ENCODE peak calls at places on chromosome 5, in six cellular contexts. J, A, Q, P, E and W are unnamed samples.

GRCh38 chr5:175347027-175347426 is 97.0 kb downstream of the DRD1 start:
- DNase-seq in E (no peak), Q (no peak), P (no peak), J (no peak), A (peak), W (no peak)

GRCh38 chr5:12392246-12392645 is 488.0 kb upstream of the CTNND2 start:
- DNase-seq in A (no peak), J (no peak), Q (no peak), P (no peak), E (no peak), W (no peak)

GRCh38 chr5:78509145-78509865 is 139.3 kb downstream of the LHFPL2 start:
- DNase-seq in P (no peak), J (no peak), E (no peak), Q (no peak), A (no peak), W (no peak)

GRCh38 chr5:74286734-74287705 is 353.5 kb downstream of the ENC1 start:
- DNase-seq in E (no peak), P (no peak), Q (no peak), A (no peak), J (no peak), W (no peak)

GRCh38 chr5:50966986-50967385 is 300.5 kb downstream of the PARP8 start:
- DNase-seq in A (no peak), E (peak), J (no peak), P (peak), Q (no peak), W (no peak)

GRCh38 chr5:179345429-179346321 is at the start of gene ADAMTS2:
- DNase-seq in A (peak), P (peak), J (peak), E (peak), Q (peak), W (peak)

GRCh38 chr5:164013077-164013670 is 507.8 kb downstream of the MAT2B start:
- DNase-seq in P (peak), J (peak), A (peak), E (peak), Q (peak), W (peak)

GRCh38 chr5:67215592-67216471 is 19.2 kb upstream of the CD180 start:
- DNase-seq in Q (no peak), E (no peak), P (peak), A (peak), J (peak), W (no peak)

GRCh38 chr5:132363431-132364112 is 5.9 kb upstream of the SLC22A5 start:
- DNase-seq in P (peak), A (peak), E (no peak), Q (no peak), J (no peak), W (no peak)

GRCh38 chr5:114325552-114325951 is 36.3 kb upstream of the KCNN2 start:
- DNase-seq in Q (no peak), A (peak), P (peak), E (no peak), J (peak), W (no peak)

GRCh38 chr5:100517301-100517974 is 17.7 kb upstream of the FAM174A start:
- DNase-seq in Q (peak), E (no peak), J (peak), A (no peak), P (no peak), W (no peak)

GRCh38 chr5:35780236-35780635 is 76.5 kb upstream of the IL7R start:
- DNase-seq in P (no peak), E (no peak), J (no peak), A (no peak), Q (no peak), W (no peak)

GRCh38 chr5:138033916-138034315 is 1.0 kb upstream of the FAM13B start:
- DNase-seq in A (peak), Q (no peak), J (peak), E (no peak), P (peak), W (no peak)

GRCh38 chr5:138930371-138931097 is 55.4 kb upstream of the LRRTM2 start:
- DNase-seq in J (no peak), A (no peak), P (no peak), Q (no peak), E (no peak), W (no peak)

GRCh38 chr5:13278148-13278547 is 666.3 kb downstream of the DNAH5 start:
- DNase-seq in Q (no peak), P (no peak), E (no peak), J (peak), A (no peak), W (no peak)

GRCh38 chr5:80255425-80255751 is 460 bp downstream of the SERINC5 start:
- DNase-seq in E (peak), P (peak), A (peak), J (peak), Q (no peak), W (no peak)

GRCh38 chr5:126600631-126601511 is at the start of gene PHAX:
- DNase-seq in Q (peak), E (peak), A (peak), P (peak), J (peak), W (no peak)

GRCh38 chr5:132837868-132838267 is 7.4 kb upstream of the SHROOM1 start:
- DNase-seq in A (no peak), Q (no peak), P (no peak), J (no peak), E (no peak), W (no peak)

GRCh38 chr5:68398146-68398812 is 182.7 kb downstream of the PIK3R1 start:
- DNase-seq in P (no peak), Q (no peak), E (no peak), A (no peak), J (no peak), W (no peak)

GRCh38 chr5:103582364-103582763 is 19.8 kb upstream of the NUDT12 start:
- DNase-seq in E (peak), J (peak), P (peak), A (peak), Q (peak), W (no peak)

GRCh38 chr5:95441631-95442030 is 50.5 kb downstream of the FAM81B start:
- DNase-seq in E (no peak), P (no peak), A (no peak), J (no peak), Q (no peak), W (no peak)

GRCh38 chr5:95446560-95447221 is 55.5 kb downstream of the FAM81B start:
- DNase-seq in E (no peak), J (peak), Q (no peak), P (peak), A (peak), W (no peak)

GRCh38 chr5:95446009-95446408 is 54.8 kb downstream of the FAM81B start:
- DNase-seq in E (no peak), J (peak), A (peak), P (peak), Q (no peak), W (no peak)

GRCh38 chr5:95448836-95449235 is 57.7 kb downstream of the FAM81B start:
- DNase-seq in Q (no peak), P (no peak), E (peak), A (no peak), J (no peak), W (no peak)

GRCh38 chr5:95445442-95445841 is 54.3 kb downstream of the FAM81B start:
- DNase-seq in J (no peak), A (no peak), P (no peak), E (no peak), Q (no peak), W (no peak)
- H4K8ac ChIP-seq in J (no peak), A (no peak), P (no peak), E (no peak), Q (no peak), W (no peak)

GRCh38 chr5:1809416-1810035 is 8.3 kb downstream of the NDUFS6 start:
- DNase-seq in Q (no peak), J (no peak), A (no peak), P (no peak), E (no peak), W (no peak)

GRCh38 chr5:1806974-1807373 is 5.8 kb downstream of the NDUFS6 start:
- DNase-seq in Q (no peak), J (no peak), A (no peak), E (no peak), P (no peak), W (no peak)

GRCh38 chr5:1808466-1808865 is 7.3 kb downstream of the NDUFS6 start:
- DNase-seq in J (no peak), E (no peak), Q (no peak), A (peak), P (no peak), W (no peak)

GRCh38 chr5:1806199-1806598 is 5.0 kb downstream of the NDUFS6 start:
- DNase-seq in P (no peak), A (no peak), J (no peak), Q (no peak), E (no peak), W (no peak)

GRCh38 chr5:1807479-1808185 is 6.4 kb downstream of the NDUFS6 start:
- DNase-seq in Q (no peak), J (no peak), E (no peak), P (no peak), A (no peak), W (no peak)
- H4K8ac ChIP-seq in Q (no peak), J (no peak), E (no peak), P (no peak), A (no peak), W (peak)

DNA sequence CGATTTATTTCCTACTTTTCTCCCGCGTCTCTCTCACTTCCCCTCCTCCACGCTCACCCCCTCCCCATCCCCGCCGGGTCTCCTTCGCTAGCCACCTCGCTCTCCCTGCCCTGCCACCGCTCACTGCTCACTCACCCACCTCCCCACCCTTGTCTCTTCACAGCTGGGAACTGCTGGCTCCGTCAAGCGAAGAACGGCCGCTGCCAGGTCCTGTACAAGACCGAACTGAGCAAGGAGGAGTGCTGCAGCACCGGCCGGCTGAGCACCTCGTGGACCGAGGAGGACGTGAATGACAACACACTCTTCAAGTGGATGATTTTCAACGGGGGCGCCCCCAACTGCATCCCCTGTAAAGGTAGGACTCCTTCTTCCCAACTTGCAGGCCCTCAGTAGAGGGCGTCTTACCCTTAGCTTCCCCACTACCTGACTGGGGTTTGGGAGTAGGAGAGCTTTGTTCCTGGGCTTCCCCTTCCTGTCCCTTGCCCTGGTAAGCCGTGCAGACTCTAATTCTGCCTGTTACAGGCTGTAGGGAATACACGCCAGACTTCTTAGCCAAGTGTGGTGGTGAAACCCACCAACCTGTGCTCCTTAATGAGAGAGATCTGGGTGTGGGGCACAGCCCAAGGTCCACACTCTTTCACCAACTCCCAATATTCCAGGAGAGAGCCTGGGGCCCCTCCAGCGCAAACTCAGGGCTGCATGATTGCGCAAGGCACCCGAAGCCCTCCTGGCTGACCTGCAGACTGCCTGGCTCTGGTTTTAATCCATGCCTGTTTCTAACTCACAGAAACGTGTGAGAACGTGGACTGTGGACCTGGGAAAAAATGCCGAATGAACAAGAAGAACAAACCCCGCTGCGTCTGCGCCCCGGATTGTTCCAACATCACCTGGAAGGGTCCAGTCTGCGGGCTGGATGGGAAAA is 2.5 kb downstream of the FST start:
- DNase-seq in A (peak), Q (peak), E (peak), J (peak), P (peak), W (peak)
- H4K8ac ChIP-seq in A (peak), Q (no peak), E (no peak), J (no peak), P (peak), W (no peak)

GRCh38 chr5:81301221-81302015 is at the start of gene ZCCHC9:
- DNase-seq in Q (peak), A (peak), E (peak), J (peak), P (peak), W (peak)
- H4K8ac ChIP-seq in Q (no peak), A (peak), E (peak), J (peak), P (peak), W (peak)

GRCh38 chr5:24364711-24365110 is 280.1 kb downstream of the CDH10 start:
- DNase-seq in J (no peak), Q (no peak), E (no peak), P (no peak), A (no peak), W (no peak)
- H4K8ac ChIP-seq in J (no peak), Q (no peak), E (no peak), P (peak), A (no peak), W (no peak)

DNA sequence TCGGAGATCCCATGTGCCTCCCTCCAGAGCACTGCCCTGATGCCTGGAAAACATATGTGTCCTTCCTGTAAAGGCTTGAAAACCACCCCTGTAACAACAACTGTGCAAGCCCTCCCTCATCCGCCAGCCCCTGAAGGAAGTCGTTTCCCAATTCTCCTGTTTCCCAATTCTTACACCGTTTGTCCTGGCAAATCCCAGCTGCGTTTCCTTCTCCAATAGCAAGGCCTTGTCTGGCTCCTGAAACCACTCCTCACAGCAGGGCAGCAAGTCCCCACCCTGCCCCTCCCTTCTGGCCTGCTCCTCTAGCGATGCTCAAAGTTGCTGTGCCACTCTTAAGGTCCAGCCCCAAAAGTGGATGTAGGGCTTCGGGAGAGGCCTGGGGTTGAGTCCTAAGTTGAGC is 52.2 kb downstream of the SLC36A1 start:
- DNase-seq in J (peak), E (no peak), Q (no peak), A (no peak), P (no peak), W (no peak)
- H4K8ac ChIP-seq in J (no peak), E (no peak), Q (no peak), A (no peak), P (no peak), W (no peak)

GRCh38 chr5:14954620-14955343 is 83.2 kb upstream of the ANKH start:
- DNase-seq in Q (no peak), A (no peak), E (no peak), J (no peak), P (peak), W (no peak)
- H4K8ac ChIP-seq in Q (no peak), A (no peak), E (no peak), J (no peak), P (no peak), W (no peak)

DNA sequence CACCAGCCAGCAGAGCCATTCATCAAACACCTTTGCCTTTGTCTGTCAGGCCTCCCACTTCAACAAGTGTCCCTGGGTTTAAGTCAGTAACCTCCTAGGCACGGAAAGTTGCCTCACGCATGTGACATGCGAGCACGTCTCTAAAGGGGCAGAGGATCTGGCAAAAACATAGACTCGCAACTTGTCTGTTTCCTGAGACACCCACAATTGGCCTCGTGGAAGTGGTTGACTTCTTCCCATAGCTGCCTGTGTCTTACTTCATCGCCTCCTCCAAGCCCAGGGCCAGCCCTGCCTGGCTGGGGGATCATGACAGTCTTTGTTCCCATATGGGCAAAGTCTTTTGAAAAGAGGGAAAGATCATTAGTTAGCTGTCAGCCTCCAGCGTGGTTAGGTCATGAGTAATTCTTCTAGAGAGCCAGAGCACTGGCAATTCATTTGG is 35.5 kb upstream of the GLRX start:
- DNase-seq in A (peak), J (no peak), P (peak), Q (no peak), E (no peak), W (no peak)
- H4K8ac ChIP-seq in A (peak), J (no peak), P (peak), Q (no peak), E (no peak), W (no peak)